ENCODE peak calls at places on chromosome 3, in eight cellular contexts. K is colonic mucosa; Q is T47D; A is activated T-cell treated with anti-CD3 and anti-CD28 coated beads for 4 hours; X is stimulated activated CD8-positive, alpha-beta memory T cell treated with anti-CD3 and anti-CD28 coated beads, Interleukin-4, amount 100 ng/mL, for 1 hour; Z is left colon; J is anterior cingulate cortex; I is central memory CD4-positive, alpha-beta T cell. P is an unnamed sample.

GRCh38 chr3:11423868-11424267 is 151.7 kb downstream of the ATG7 start:
- DNase-seq in K (no peak), I (no peak), X (no peak), Q (no peak), Z (no peak), J (no peak), A (no peak), P (no peak)

GRCh38 chr3:183477801-183478456 is 49.5 kb upstream of the MCF2L2 start:
- DNase-seq in K (no peak), I (no peak), Q (no peak), A (no peak), X (no peak), Z (no peak), J (no peak), P (no peak)

GRCh38 chr3:165883126-165883525 is 45.9 kb upstream of the BCHE start:
- DNase-seq in J (no peak), I (no peak), Q (no peak), X (no peak), A (no peak), K (no peak), Z (no peak), P (no peak)

GRCh38 chr3:170499562-170500156 is 81.0 kb downstream of the CLDN11 start:
- DNase-seq in X (no peak), K (peak), J (no peak), Z (no peak), A (no peak), Q (peak), I (no peak), P (no peak)

GRCh38 chr3:195876297-195877031 is 31.9 kb downstream of the TNK2 start:
- DNase-seq in X (no peak), A (no peak), K (peak), I (peak), Z (peak), Q (no peak), J (no peak), P (peak)

GRCh38 chr3:127652246-127652995 is 20.3 kb upstream of the ABTB1 start:
- DNase-seq in K (no peak), Z (no peak), I (no peak), J (peak), Q (no peak), X (no peak), A (no peak), P (peak)

GRCh38 chr3:169659096-169659521 is 4.4 kb downstream of the MECOM start:
- DNase-seq in J (no peak), Q (no peak), Z (no peak), A (no peak), K (no peak), I (no peak), X (no peak), P (peak)

GRCh38 chr3:185630182-185630622 is 44.1 kb downstream of the SENP2 start:
- DNase-seq in J (no peak), X (no peak), Z (peak), A (no peak), K (peak), I (no peak), Q (no peak), P (peak)

GRCh38 chr3:123883656-123884257 is 375 bp downstream of the MYLK start:
- DNase-seq in Z (no peak), J (no peak), X (no peak), I (no peak), A (no peak), Q (no peak), K (peak), P (peak)

GRCh38 chr3:96966181-96966929 is 152.0 kb downstream of the EPHA6 start:
- DNase-seq in I (no peak), X (no peak), A (no peak), Z (no peak), K (no peak), Q (no peak), J (no peak), P (no peak)

GRCh38 chr3:193040836-193041672 is 123.4 kb upstream of the MB21D2 start:
- DNase-seq in X (no peak), Z (no peak), I (peak), A (no peak), Q (peak), J (no peak), K (no peak), P (no peak)

GRCh38 chr3:42503251-42503924 is 945 bp downstream of the VIPR1 start:
- DNase-seq in K (peak), A (no peak), J (no peak), I (no peak), Q (no peak), X (no peak), Z (peak), P (no peak)

GRCh38 chr3:2958553-2958952 is 151.6 kb downstream of the IL5RA start:
- DNase-seq in Z (no peak), X (no peak), I (no peak), J (no peak), K (no peak), A (no peak), Q (no peak), P (no peak)

GRCh38 chr3:85298032-85298431 is 339.2 kb downstream of the CADM2 start:
- DNase-seq in K (no peak), Z (no peak), I (no peak), Q (no peak), J (no peak), X (no peak), A (no peak), P (no peak)

GRCh38 chr3:20914260-20914659 is 728.3 kb upstream of the SGO1 start:
- DNase-seq in A (no peak), I (no peak), X (no peak), J (no peak), Q (no peak), K (no peak), Z (no peak), P (no peak)

GRCh38 chr3:11716576-11717250 is 73.0 kb upstream of the VGLL4 start:
- DNase-seq in Z (no peak), K (no peak), J (no peak), I (no peak), Q (no peak), A (no peak), X (no peak), P (no peak)

GRCh38 chr3:194548346-194549321 is 61.8 kb upstream of the ATP13A3 start:
- DNase-seq in K (no peak), J (no peak), I (no peak), Q (no peak), X (no peak), Z (no peak), A (no peak), P (no peak)

GRCh38 chr3:87333393-87333892 is 57.1 kb upstream of the POU1F1 start:
- DNase-seq in J (no peak), I (no peak), Q (peak), Z (no peak), A (no peak), K (peak), X (no peak), P (no peak)

GRCh38 chr3:82461049-82461889 is 699.8 kb upstream of the GBE1 start:
- DNase-seq in Z (no peak), A (no peak), Q (no peak), X (no peak), I (no peak), J (no peak), K (no peak), P (no peak)

GRCh38 chr3:105367406-105368213 is 901 bp downstream of the ALCAM start:
- DNase-seq in I (peak), Z (peak), J (peak), Q (no peak), K (peak), A (peak), X (no peak), P (peak)

GRCh38 chr3:45225465-45226205 is 452 bp downstream of the TMEM158 start:
- DNase-seq in Z (no peak), A (peak), X (no peak), J (no peak), Q (no peak), K (no peak), I (peak), P (peak)

GRCh38 chr3:112688085-112688769 is 47.3 kb upstream of the CCDC80 start:
- DNase-seq in Z (no peak), J (no peak), I (no peak), Q (no peak), K (no peak), A (no peak), X (no peak), P (no peak)

GRCh38 chr3:181484026-181484425 is 227.7 kb upstream of the SOX2 start:
- DNase-seq in A (no peak), J (no peak), X (no peak), I (no peak), K (no peak), Z (no peak), Q (no peak), P (no peak)

GRCh38 chr3:186383026-186383993 is 21.3 kb upstream of the DGKG start:
- DNase-seq in J (peak), A (no peak), Z (no peak), K (no peak), Q (no peak), I (no peak), X (no peak), P (peak)

GRCh38 chr3:51637941-51638471 is 33.0 kb upstream of the TEX264 start:
- DNase-seq in I (no peak), Z (peak), X (peak), A (no peak), Q (peak), J (no peak), K (peak), P (no peak)

GRCh38 chr3:23075478-23075877 is 127.6 kb upstream of the UBE2E2 start:
- DNase-seq in J (no peak), I (no peak), Q (no peak), A (no peak), K (no peak), Z (no peak), X (no peak), P (no peak)

GRCh38 chr3:85571835-85572234 is 613.0 kb downstream of the CADM2 start:
- DNase-seq in I (no peak), Z (no peak), J (no peak), X (no peak), Q (no peak), A (no peak), K (no peak), P (no peak)

GRCh38 chr3:195907730-195908438 is 467 bp downstream of the TNK2 start:
- DNase-seq in Q (no peak), A (peak), J (no peak), X (no peak), I (peak), Z (peak), K (peak), P (peak)

GRCh38 chr3:104939196-104939595 is 427.5 kb upstream of the ALCAM start:
- DNase-seq in Q (no peak), J (no peak), Z (no peak), A (no peak), I (no peak), X (no peak), K (no peak), P (no peak)

GRCh38 chr3:105747056-105747455 is 121.8 kb downstream of the CBLB start:
- DNase-seq in J (no peak), K (no peak), A (no peak), I (peak), Q (no peak), Z (no peak), X (no peak), P (no peak)

GRCh38 chr3:101193957-101194356 is 126.4 kb downstream of the IMPG2 start:
- DNase-seq in Q (no peak), I (no peak), J (no peak), A (no peak), K (no peak), Z (no peak), X (no peak), P (no peak)

GRCh38 chr3:32621466-32621865 is 50.8 kb upstream of the DYNC1LI1 start:
- DNase-seq in I (no peak), J (no peak), Q (no peak), A (no peak), Z (no peak), K (no peak), X (no peak), P (no peak)